ENCODE peak calls at places on chromosomes 6 and 20, in four cellular contexts. D is HepG2, H is K562, F is GM12878. W is an unnamed sample.

GRCh38 chr6:169263836-169264608 is 10.4 kb upstream of the THBS2 start:
- DNase-seq in D (no peak), H (no peak), F (no peak), W (no peak)

GRCh38 chr6:148435386-148435785 is 92.7 kb downstream of the SASH1 start:
- DNase-seq in D (no peak), H (no peak), F (no peak), W (no peak)

GRCh38 chr6:33874136-33874535 is 70.3 kb upstream of the MLN start:
- DNase-seq in D (no peak), H (no peak), F (no peak), W (no peak)

GRCh38 chr20:45011108-45011526 is 44.8 kb downstream of the STK4 start:
- DNase-seq in D (peak), H (peak), F (no peak), W (peak)

GRCh38 chr20:2829376-2829775 is 11.1 kb downstream of the PCED1A start:
- DNase-seq in D (no peak), H (no peak), F (no peak), W (no peak)

GRCh38 chr6:28586273-28586672 is 60.6 kb downstream of the GPX5 start:
- DNase-seq in D (peak), H (no peak), F (no peak), W (no peak)

GRCh38 chr6:97059473-97059872 is 134.9 kb downstream of the KLHL32 start:
- DNase-seq in D (peak), H (peak), F (peak), W (peak)

GRCh38 chr20:17965042-17965697 is 3.4 kb downstream of the SNX5 start:
- DNase-seq in D (peak), H (no peak), F (no peak), W (no peak)

GRCh38 chr20:8940311-8940710 is 128.6 kb upstream of the PLCB4 start:
- DNase-seq in D (no peak), H (no peak), F (no peak), W (no peak)

GRCh38 chr6:112802154-112802553 is 455.0 kb downstream of the RFPL4B start:
- DNase-seq in D (no peak), H (no peak), F (no peak), W (no peak)

GRCh38 chr6:136723780-136724179 is 68.5 kb downstream of the MAP3K5 start:
- DNase-seq in D (no peak), H (no peak), F (peak), W (no peak)

GRCh38 chr6:142913511-142914047 is 31.4 kb downstream of the HIVEP2 start:
- DNase-seq in D (no peak), H (no peak), F (peak), W (no peak)

GRCh38 chr6:100175814-100176275 is 181.8 kb upstream of the MCHR2 start:
- DNase-seq in D (peak), H (no peak), F (no peak), W (no peak)

GRCh38 chr6:39003072-39003471 is 45.5 kb upstream of the GLP1R start:
- DNase-seq in D (no peak), H (peak), F (no peak), W (no peak)

GRCh38 chr20:59787186-59787890 is 146.1 kb downstream of the SYCP2 start:
- DNase-seq in D (no peak), H (no peak), F (no peak), W (no peak)

GRCh38 chr6:68126089-68126749 is 508.9 kb upstream of the ADGRB3 start:
- DNase-seq in D (no peak), H (no peak), F (peak), W (no peak)

GRCh38 chr20:44218441-44218840 is 7.9 kb upstream of the OSER1 start:
- DNase-seq in D (no peak), H (no peak), F (no peak), W (no peak)

GRCh38 chr20:34222208-34222607 is 19.0 kb upstream of the ASIP start:
- DNase-seq in D (no peak), H (no peak), F (no peak), W (no peak)

GRCh38 chr6:144217264-144217663 is 66.9 kb downstream of the STX11 start:
- DNase-seq in D (peak), H (no peak), F (no peak), W (no peak)

GRCh38 chr6:1962201-1962600 is 283.2 kb downstream of the GMDS start:
- DNase-seq in D (no peak), H (no peak), F (no peak), W (no peak)

GRCh38 chr20:21798384-21798783 is 92.9 kb downstream of the PAX1 start:
- DNase-seq in D (no peak), H (no peak), F (no peak), W (no peak)

GRCh38 chr20:59680148-59680650 is 75.9 kb downstream of the PHACTR3 start:
- DNase-seq in D (no peak), H (no peak), F (no peak), W (no peak)

GRCh38 chr6:159169193-159169555 is at the start of gene FNDC1:
- DNase-seq in D (no peak), H (peak), F (no peak), W (no peak)

GRCh38 chr6:26249959-26250805 is 114.8 kb upstream of the BTN3A2 start:
- DNase-seq in D (peak), H (peak), F (peak), W (no peak)

GRCh38 chr6:170453586-170454511 is 99.3 kb downstream of the PSMB1 start:
- DNase-seq in D (no peak), H (no peak), F (no peak), W (no peak)

GRCh38 chr6:1348675-1349074 is 36.8 kb downstream of the FOXQ1 start:
- DNase-seq in D (no peak), H (no peak), F (no peak), W (no peak)

GRCh38 chr6:155290491-155290890 is 23.8 kb downstream of the TFB1M start:
- DNase-seq in D (no peak), H (no peak), F (no peak), W (no peak)

GRCh38 chr6:13445005-13445743 is 42.2 kb downstream of the GFOD1 start:
- DNase-seq in D (no peak), H (peak), F (no peak), W (no peak)
- TF ChIP-seq ZBTB33 in D (no peak), H (no peak), F (no peak), W (no peak)

DNA sequence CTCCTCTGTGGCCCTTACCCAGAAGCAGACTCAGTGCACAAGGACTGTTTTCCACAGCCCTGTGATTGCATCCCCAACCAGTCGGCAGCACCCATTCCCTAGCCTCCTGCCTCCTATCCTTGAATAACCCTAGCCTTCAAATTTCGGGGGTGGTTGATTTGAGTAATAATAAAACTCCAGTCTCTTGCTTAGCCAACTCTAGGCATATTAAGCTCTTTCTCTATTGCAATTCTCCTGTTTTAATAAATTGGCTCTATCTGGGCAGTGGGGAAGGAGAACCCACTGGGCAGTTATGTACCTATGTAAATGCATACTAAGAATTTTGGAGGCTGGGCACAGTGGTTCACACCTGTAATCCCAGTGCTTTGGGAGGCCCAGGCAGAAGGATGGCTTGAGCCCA is 70.6 kb upstream of the ZMYND8 start:
- DNase-seq in D (no peak), H (no peak), F (no peak), W (no peak)
- TF ChIP-seq EZH2 in D (no peak), H (no peak), F (no peak), W (no peak)

GRCh38 chr20:24650091-24650490 is 180.7 kb downstream of the SYNDIG1 start:
- DNase-seq in D (no peak), H (no peak), F (no peak), W (no peak)
- TF ChIP-seq POLR2AphosphoS5 in D (no peak), H (no peak), F (no peak), W (no peak)

DNA sequence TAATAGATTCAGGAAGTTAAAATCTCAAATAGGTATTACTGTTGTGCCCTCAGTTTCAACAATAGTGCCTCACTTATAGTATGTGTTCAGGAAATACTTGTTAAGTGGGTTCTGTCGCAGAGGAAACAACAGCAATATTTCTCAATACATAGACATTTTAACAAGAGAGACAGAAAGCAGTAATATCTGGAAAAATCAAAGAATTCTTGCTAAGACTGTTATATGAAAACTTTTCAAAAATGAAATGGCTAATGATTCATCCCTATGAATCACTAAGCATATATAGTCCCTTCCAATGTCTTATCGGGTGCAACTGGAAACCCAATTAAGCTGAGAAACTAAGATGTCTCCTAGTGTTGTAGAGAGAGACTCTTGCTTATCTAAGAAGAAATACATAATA is 668.9 kb downstream of the TFAP2A start:
- DNase-seq in D (no peak), H (no peak), F (no peak), W (no peak)
- TF ChIP-seq ZBTB33 in D (no peak), H (no peak), F (no peak), W (no peak)

GRCh38 chr20:31722388-31723281 is at the start of gene BCL2L1:
- DNase-seq in D (peak), H (peak), F (no peak), W (peak)

GRCh38 chr20:31720486-31721407 is 1.9 kb downstream of the BCL2L1 start:
- DNase-seq in D (peak), H (no peak), F (no peak), W (no peak)

GRCh38 chr20:31719644-31720485 is 2.8 kb downstream of the BCL2L1 start:
- DNase-seq in D (peak), H (no peak), F (no peak), W (no peak)

GRCh38 chr20:31721408-31722332 is 998 bp downstream of the BCL2L1 start:
- DNase-seq in D (no peak), H (no peak), F (no peak), W (no peak)

GRCh38 chr20:31723282-31724078 is 812 bp upstream of the BCL2L1 start:
- DNase-seq in D (peak), H (peak), F (peak), W (peak)
- TF ChIP-seq EZH2 in D (no peak), H (no peak), F (no peak), W (no peak)

GRCh38 chr6:10418862-10419748 is 4.2 kb upstream of the TFAP2A start:
- DNase-seq in D (no peak), H (peak), F (no peak), W (no peak)
- TF ChIP-seq POLR2AphosphoS5 in D (no peak), H (no peak), F (no peak), W (no peak)

GRCh38 chr6:49550413-49551125 is at the start of gene C6orf141:
- DNase-seq in D (no peak), H (no peak), F (no peak), W (peak)
- TF ChIP-seq ZBTB33 in D (peak), H (peak), F (no peak), W (no peak)